ENCODE peak calls at places on chromosomes 6 and 20, in eight cellular contexts. A is COLO829; S is NCI-H1105 treated with DMSO at 0.1 percent for 48 hours; O is Calu3; I is aorta; W is stimulated activated CD4-positive, alpha-beta T cell treated with anti-CD3 and anti-CD28 coated beads, Interleukin-15, amount 100 ng/mL, for 48 hours; T is hepatocyte; K is NCI-H1930. C is an unnamed sample.

GRCh38 chr20:51321343-51322163 is 221.0 kb downstream of the NFATC2 start:
- DNase-seq in A (no peak), S (no peak), O (no peak), I (no peak), W (no peak), T (no peak), K (no peak), C (no peak)

GRCh38 chr6:151445482-151445881 is 6.4 kb downstream of the RMND1 start:
- DNase-seq in A (no peak), S (no peak), O (no peak), I (no peak), W (no peak), T (no peak), K (no peak), C (no peak)

GRCh38 chr6:139436521-139437348 is 62.3 kb upstream of the CITED2 start:
- DNase-seq in A (peak; percentile 30), S (no peak), O (peak; percentile 4), I (no peak), W (no peak), T (no peak), K (no peak), C (no peak)

GRCh38 chr6:54860739-54861138 is 14.2 kb downstream of the FAM83B start:
- DNase-seq in A (no peak), S (no peak), O (peak; percentile 69), I (no peak), W (no peak), T (peak; percentile 19), K (no peak), C (no peak)

GRCh38 chr6:128492386-128492785 is 28.0 kb downstream of the PTPRK start:
- DNase-seq in A (no peak), S (peak; percentile 76), O (no peak), I (no peak), W (no peak), T (no peak), K (no peak), C (no peak)

GRCh38 chr20:11716239-11716944 is 201.3 kb upstream of the BTBD3 start:
- DNase-seq in A (peak; percentile 47), S (no peak), O (peak; percentile 20), I (no peak), W (no peak), T (peak; percentile 66), K (peak; percentile 12), C (peak; percentile 64)

GRCh38 chr6:169959129-169960002 is 207.9 kb downstream of the ERMARD start:
- DNase-seq in A (no peak), S (peak; percentile 17), O (no peak), I (peak; percentile 69), W (peak; percentile 11), T (no peak), K (no peak), C (no peak)

GRCh38 chr6:90435207-90435899 is 138.7 kb upstream of the BACH2 start:
- DNase-seq in A (no peak), S (no peak), O (no peak), I (no peak), W (no peak), T (no peak), K (no peak), C (no peak)

GRCh38 chr20:61856626-61857413 is 208.9 kb downstream of the TAF4 start:
- DNase-seq in A (no peak), S (no peak), O (no peak), I (no peak), W (no peak), T (no peak), K (no peak), C (no peak)

GRCh38 chr20:25310921-25311728 is 63.2 kb downstream of the PYGB start:
- DNase-seq in A (no peak), S (no peak), O (no peak), I (peak; percentile 39), W (no peak), T (no peak), K (no peak), C (no peak)

GRCh38 chr6:143575440-143575839 is 63.9 kb upstream of the FUCA2 start:
- DNase-seq in A (peak; percentile 76), S (peak; percentile 87), O (peak; percentile 51), I (peak; percentile 55), W (peak; percentile 40), T (peak; percentile 84), K (peak; percentile 1), C (peak; percentile 56)

GRCh38 chr6:32794510-32794909 is 22.3 kb downstream of the HLA-DOB start:
- DNase-seq in A (no peak), S (no peak), O (no peak), I (no peak), W (no peak), T (no peak), K (no peak), C (no peak)

GRCh38 chr6:167093406-167093921 is 29.4 kb upstream of the CCR6 start:
- DNase-seq in A (no peak), S (no peak), O (no peak), I (no peak), W (no peak), T (no peak), K (no peak), C (no peak)

GRCh38 chr6:30483677-30484279 is 5.5 kb upstream of the HLA-E start:
- DNase-seq in A (peak; percentile 68), S (peak; percentile 41), O (peak; percentile 70), I (no peak), W (no peak), T (peak; percentile 70), K (peak; percentile 8), C (peak; percentile 68)

GRCh38 chr6:47308674-47309325 is 905 bp downstream of the TNFRSF21 start:
- DNase-seq in A (peak; percentile 21), S (peak; percentile 61), O (no peak), I (peak; percentile 48), W (no peak), T (peak; percentile 44), K (no peak), C (no peak)

GRCh38 chr6:34341481-34341971 is 50.9 kb downstream of the NUDT3 start:
- DNase-seq in A (peak; percentile 27), S (no peak), O (no peak), I (no peak), W (no peak), T (no peak), K (no peak), C (no peak)

GRCh38 chr6:56334937-56335336 is 87.6 kb upstream of the COL21A1 start:
- DNase-seq in A (no peak), S (no peak), O (no peak), I (no peak), W (no peak), T (no peak), K (no peak), C (no peak)

GRCh38 chr20:17667445-17667844 is 14.6 kb downstream of the RRBP1 start:
- DNase-seq in A (no peak), S (no peak), O (no peak), I (no peak), W (no peak), T (no peak), K (no peak), C (no peak)

GRCh38 chr20:24658920-24659660 is 189.7 kb downstream of the SYNDIG1 start:
- DNase-seq in A (no peak), S (no peak), O (no peak), I (no peak), W (no peak), T (no peak), K (no peak), C (no peak)

GRCh38 chr6:351867-352289 is 39.7 kb upstream of the IRF4 start:
- DNase-seq in A (no peak), S (no peak), O (no peak), I (peak; percentile 41), W (no peak), T (no peak), K (no peak), C (no peak)

GRCh38 chr6:100466410-100467143 is 1.9 kb upstream of the SIM1 start:
- DNase-seq in A (no peak), S (no peak), O (no peak), I (no peak), W (no peak), T (no peak), K (no peak), C (no peak)

GRCh38 chr6:38915205-38915925 is 133.2 kb upstream of the GLP1R start:
- DNase-seq in A (no peak), S (no peak), O (no peak), I (no peak), W (no peak), T (no peak), K (no peak), C (no peak)

GRCh38 chr20:11447371-11448100 is 470.2 kb upstream of the BTBD3 start:
- DNase-seq in A (no peak), S (no peak), O (no peak), I (no peak), W (no peak), T (no peak), K (no peak), C (no peak)

GRCh38 chr6:14734416-14735340 is 511.2 kb upstream of the JARID2 start:
- DNase-seq in A (peak; percentile 93), S (no peak), O (no peak), I (no peak), W (no peak), T (no peak), K (no peak), C (peak; percentile 99)

GRCh38 chr6:12450446-12450845 is 160.3 kb downstream of the EDN1 start:
- DNase-seq in A (no peak), S (no peak), O (no peak), I (no peak), W (no peak), T (no peak), K (no peak), C (no peak)

GRCh38 chr20:33667245-33668086 is 723 bp downstream of the ACTL10 start:
- DNase-seq in A (no peak), S (peak; percentile 82), O (peak; percentile 97), I (peak; percentile 74), W (no peak), T (no peak), K (no peak), C (peak; percentile 59)

GRCh38 chr6:100719883-100720682 is 161.0 kb downstream of the ASCC3 start:
- DNase-seq in A (peak; percentile 3), S (peak; percentile 21), O (no peak), I (no peak), W (no peak), T (peak; percentile 19), K (no peak), C (peak; percentile 43)

GRCh38 chr6:39923394-39923793 is 10.9 kb downstream of the MOCS1 start:
- DNase-seq in A (no peak), S (no peak), O (peak; percentile 65), I (peak; percentile 86), W (no peak), T (no peak), K (no peak), C (peak; percentile 73)

GRCh38 chr6:17281100-17281496 is at the start of gene RBM24:
- DNase-seq in A (peak; percentile 24), S (no peak), O (peak; percentile 76), I (peak; percentile 76), W (peak; percentile 25), T (peak; percentile 80), K (peak; percentile 45), C (peak; percentile 29)

GRCh38 chr6:15473741-15474161 is 189.1 kb downstream of the DTNBP1 start:
- DNase-seq in A (peak; percentile 88), S (no peak), O (no peak), I (no peak), W (no peak), T (no peak), K (no peak), C (peak; percentile 98)

GRCh38 chr20:56440346-56441007 is 27.9 kb upstream of the RTF2 start:
- DNase-seq in A (no peak), S (no peak), O (no peak), I (no peak), W (no peak), T (no peak), K (no peak), C (no peak)

GRCh38 chr6:141587482-141588266 is 545.1 kb upstream of the GJE1 start:
- DNase-seq in A (no peak), S (no peak), O (no peak), I (no peak), W (no peak), T (no peak), K (no peak), C (peak; percentile 72)

GRCh38 chr20:20295621-20296498 is 72.0 kb upstream of the INSM1 start:
- DNase-seq in A (no peak), S (no peak), O (no peak), I (no peak), W (no peak), T (no peak), K (no peak), C (no peak)

GRCh38 chr6:143634486-143634885 is 43.3 kb upstream of the PHACTR2 start:
- DNase-seq in A (peak; percentile 5), S (peak; percentile 48), O (no peak), I (no peak), W (no peak), T (no peak), K (peak; percentile 75), C (peak; percentile 55)

C was measured in foreskin melanocyte.